ENCODE peak calls at places on chromosome 1, in four cellular contexts. D is stimulated activated CD8-positive, alpha-beta memory T cell treated with anti-CD3 and anti-CD28 coated beads, Interleukin-4, amount 100 ng/mL, for 4 hours; L is heart left ventricle; W is C1 segment of cervical spinal cord. U is an unnamed sample.

GRCh38 chr1:65011983-65012382 is 45.6 kb upstream of the JAK1 start:
- DNase-seq in D (no peak), L (no peak), W (no peak), U (no peak)

GRCh38 chr1:20601123-20601825 is 12.4 kb downstream of the CDA start:
- DNase-seq in D (no peak), L (no peak), W (no peak), U (no peak)

GRCh38 chr1:62457955-62458354 is 21.1 kb downstream of the USP1 start:
- DNase-seq in D (no peak), L (no peak), W (no peak), U (no peak)

GRCh38 chr1:100955322-100955721 is 59.4 kb downstream of the SLC30A7 start:
- DNase-seq in D (no peak), L (no peak), W (no peak), U (no peak)

GRCh38 chr1:59173721-59174120 is 123.2 kb upstream of the FGGY start:
- DNase-seq in D (no peak), L (no peak), W (no peak), U (no peak)

GRCh38 chr1:164768045-164768402 is 209.0 kb downstream of the PBX1 start:
- DNase-seq in D (no peak), L (no peak), W (no peak), U (no peak)

GRCh38 chr1:227947425-227947677 is 381 bp downstream of the WNT9A start:
- DNase-seq in D (no peak), L (no peak), W (no peak), U (no peak)

GRCh38 chr1:110120960-110121561 is 8.8 kb downstream of the UBL4B start:
- DNase-seq in D (no peak), L (no peak), W (no peak), U (no peak)

GRCh38 chr1:218499021-218499691 is 154.0 kb downstream of the TGFB2 start:
- DNase-seq in D (no peak), L (no peak), W (no peak), U (no peak)

GRCh38 chr1:246427611-246428010 is 79.5 kb downstream of the SMYD3 start:
- DNase-seq in D (no peak), L (no peak), W (no peak), U (no peak)

GRCh38 chr1:40784141-40784770 is 669 bp downstream of the KCNQ4 start:
- DNase-seq in D (no peak), L (no peak), W (no peak), U (peak; percentile 57)

GRCh38 chr1:150513275-150513885 is 2.2 kb upstream of the FALEC start:
- DNase-seq in D (no peak), L (no peak), W (no peak), U (peak; percentile 32)

GRCh38 chr1:10841059-10841458 is 44.6 kb upstream of the CASZ1 start:
- DNase-seq in D (no peak), L (no peak), W (no peak), U (no peak)

GRCh38 chr1:201326710-201327109 is 43.4 kb downstream of the PKP1 start:
- DNase-seq in D (no peak), L (peak; percentile 29), W (no peak), U (no peak)

GRCh38 chr1:84570436-84571149 is 3.6 kb downstream of the CTBS start:
- DNase-seq in D (no peak), L (no peak), W (no peak), U (no peak)

U was measured in left ventricle myocardium superior.